ENCODE peak calls at places on chromosome 22, in eight cellular contexts. One of them, this sample, is unnamed.

GRCh38 chr22:24101966-24102365 is 79.3 kb upstream of the SUSD2 start:
- DNase-seq in DND-41: no peak
- DNase-seq in K562: no peak
- DNase-seq in PC-3: no peak
- DNase-seq in thoracic aorta: no peak
- DNase-seq in left ventricle myocardium inferior: no peak
- DNase-seq in HCT116: no peak
- DNase-seq in heart right ventricle: peak; percentile 32
- DNase-seq in this sample: no peak

GRCh38 chr22:49929553-49929979 is 11.1 kb downstream of the CRELD2 start:
- DNase-seq in PC-3: peak; percentile 62
- DNase-seq in left ventricle myocardium inferior: peak; percentile 60
- DNase-seq in thoracic aorta: no peak
- DNase-seq in HCT116: no peak
- DNase-seq in heart right ventricle: peak; percentile 77
- DNase-seq in DND-41: peak; percentile 62
- DNase-seq in K562: peak; percentile 80
- DNase-seq in this sample: peak; percentile 82

GRCh38 chr22:47153854-47154542 is 391.5 kb downstream of the TBC1D22A start:
- DNase-seq in HCT116: no peak
- DNase-seq in thoracic aorta: no peak
- DNase-seq in heart right ventricle: no peak
- DNase-seq in K562: no peak
- DNase-seq in DND-41: no peak
- DNase-seq in left ventricle myocardium inferior: no peak
- DNase-seq in PC-3: no peak
- DNase-seq in this sample: no peak

GRCh38 chr22:38971202-38971601 is 10.9 kb upstream of the APOBEC3B start:
- DNase-seq in left ventricle myocardium inferior: no peak
- DNase-seq in thoracic aorta: no peak
- DNase-seq in heart right ventricle: no peak
- DNase-seq in PC-3: no peak
- DNase-seq in HCT116: no peak
- DNase-seq in K562: no peak
- DNase-seq in DND-41: no peak
- DNase-seq in this sample: no peak

GRCh38 chr22:46693634-46694422 is 44.2 kb downstream of the CERK start:
- DNase-seq in PC-3: no peak
- DNase-seq in DND-41: no peak
- DNase-seq in K562: no peak
- DNase-seq in heart right ventricle: no peak
- DNase-seq in thoracic aorta: no peak
- DNase-seq in HCT116: no peak
- DNase-seq in left ventricle myocardium inferior: peak; percentile 9
- DNase-seq in this sample: peak; percentile 13

GRCh38 chr22:22810018-22810427 is 77.6 kb upstream of the IGLL5 start:
- DNase-seq in K562: peak; percentile 99
- DNase-seq in heart right ventricle: peak; percentile 40
- DNase-seq in PC-3: no peak
- DNase-seq in thoracic aorta: no peak
- DNase-seq in HCT116: peak; percentile 36
- DNase-seq in left ventricle myocardium inferior: peak; percentile 38
- DNase-seq in DND-41: peak; percentile 81
- DNase-seq in this sample: peak; percentile 80

GRCh38 chr22:50672471-50673230 is at the start of gene SHANK3:
- DNase-seq in heart right ventricle: peak; percentile 81
- DNase-seq in DND-41: no peak
- DNase-seq in HCT116: no peak
- DNase-seq in PC-3: no peak
- DNase-seq in thoracic aorta: no peak
- DNase-seq in K562: peak; percentile 8
- DNase-seq in left ventricle myocardium inferior: peak; percentile 81
- DNase-seq in this sample: no peak

GRCh38 chr22:47966316-47966715 is 1203.9 kb downstream of the TBC1D22A start:
- DNase-seq in thoracic aorta: no peak
- DNase-seq in DND-41: no peak
- DNase-seq in K562: no peak
- DNase-seq in heart right ventricle: no peak
- DNase-seq in HCT116: no peak
- DNase-seq in PC-3: no peak
- DNase-seq in left ventricle myocardium inferior: no peak
- DNase-seq in this sample: no peak

GRCh38 chr22:46933526-46933925 is 171.1 kb downstream of the TBC1D22A start:
- DNase-seq in left ventricle myocardium inferior: no peak
- DNase-seq in thoracic aorta: no peak
- DNase-seq in K562: no peak
- DNase-seq in DND-41: no peak
- DNase-seq in PC-3: no peak
- DNase-seq in heart right ventricle: no peak
- DNase-seq in HCT116: no peak
- DNase-seq in this sample: no peak

GRCh38 chr22:19806213-19807160 is 45.9 kb downstream of the TBX1 start:
- DNase-seq in PC-3: peak; percentile 95
- DNase-seq in K562: peak; percentile 99
- DNase-seq in left ventricle myocardium inferior: peak; percentile 12
- DNase-seq in DND-41: no peak
- DNase-seq in HCT116: peak; percentile 38
- DNase-seq in thoracic aorta: no peak
- DNase-seq in heart right ventricle: peak; percentile 15
- DNase-seq in this sample: peak; percentile 94

GRCh38 chr22:46122511-46122971 is 27.8 kb upstream of the PPARA start:
- DNase-seq in DND-41: peak; percentile 79
- DNase-seq in PC-3: peak; percentile 69
- DNase-seq in heart right ventricle: peak; percentile 83
- DNase-seq in K562: peak; percentile 84
- DNase-seq in thoracic aorta: no peak
- DNase-seq in left ventricle myocardium inferior: peak; percentile 75
- DNase-seq in HCT116: peak; percentile 8
- DNase-seq in this sample: no peak

GRCh38 chr22:22228921-22229320 is 15.7 kb upstream of the VPREB1 start:
- DNase-seq in K562: no peak
- DNase-seq in heart right ventricle: no peak
- DNase-seq in DND-41: no peak
- DNase-seq in thoracic aorta: no peak
- DNase-seq in left ventricle myocardium inferior: no peak
- DNase-seq in PC-3: no peak
- DNase-seq in HCT116: no peak
- DNase-seq in this sample: no peak

GRCh38 chr22:30304495-30305244 is 15.4 kb upstream of the CASTOR1 start:
- DNase-seq in K562: no peak
- DNase-seq in PC-3: peak; percentile 86
- DNase-seq in left ventricle myocardium inferior: no peak
- DNase-seq in HCT116: no peak
- DNase-seq in thoracic aorta: no peak
- DNase-seq in heart right ventricle: peak; percentile 49
- DNase-seq in DND-41: no peak
- DNase-seq in this sample: peak; percentile 66

GRCh38 chr22:27107824-27108223 is 450.4 kb downstream of the MIAT start:
- DNase-seq in PC-3: peak; percentile 25
- DNase-seq in thoracic aorta: peak; percentile 67
- DNase-seq in DND-41: no peak
- DNase-seq in K562: no peak
- DNase-seq in left ventricle myocardium inferior: peak; percentile 53
- DNase-seq in heart right ventricle: peak; percentile 54
- DNase-seq in HCT116: peak; percentile 70
- DNase-seq in this sample: peak; percentile 55

GRCh38 chr22:27086728-27087450 is 429.5 kb downstream of the MIAT start:
- DNase-seq in HCT116: no peak
- DNase-seq in PC-3: no peak
- DNase-seq in K562: no peak
- DNase-seq in DND-41: no peak
- DNase-seq in heart right ventricle: no peak
- DNase-seq in left ventricle myocardium inferior: no peak
- DNase-seq in thoracic aorta: no peak
- DNase-seq in this sample: no peak

GRCh38 chr22:39920134-39920743 is 19.4 kb downstream of the GRAP2 start:
- DNase-seq in left ventricle myocardium inferior: no peak
- DNase-seq in PC-3: no peak
- DNase-seq in thoracic aorta: no peak
- DNase-seq in heart right ventricle: no peak
- DNase-seq in K562: peak; percentile 75
- DNase-seq in HCT116: no peak
- DNase-seq in DND-41: no peak
- DNase-seq in this sample: no peak

GRCh38 chr22:46937185-46937584 is 174.7 kb downstream of the TBC1D22A start:
- DNase-seq in thoracic aorta: no peak
- DNase-seq in PC-3: no peak
- DNase-seq in left ventricle myocardium inferior: no peak
- DNase-seq in K562: no peak
- DNase-seq in heart right ventricle: no peak
- DNase-seq in DND-41: no peak
- DNase-seq in HCT116: no peak
- DNase-seq in this sample: no peak

DNA sequence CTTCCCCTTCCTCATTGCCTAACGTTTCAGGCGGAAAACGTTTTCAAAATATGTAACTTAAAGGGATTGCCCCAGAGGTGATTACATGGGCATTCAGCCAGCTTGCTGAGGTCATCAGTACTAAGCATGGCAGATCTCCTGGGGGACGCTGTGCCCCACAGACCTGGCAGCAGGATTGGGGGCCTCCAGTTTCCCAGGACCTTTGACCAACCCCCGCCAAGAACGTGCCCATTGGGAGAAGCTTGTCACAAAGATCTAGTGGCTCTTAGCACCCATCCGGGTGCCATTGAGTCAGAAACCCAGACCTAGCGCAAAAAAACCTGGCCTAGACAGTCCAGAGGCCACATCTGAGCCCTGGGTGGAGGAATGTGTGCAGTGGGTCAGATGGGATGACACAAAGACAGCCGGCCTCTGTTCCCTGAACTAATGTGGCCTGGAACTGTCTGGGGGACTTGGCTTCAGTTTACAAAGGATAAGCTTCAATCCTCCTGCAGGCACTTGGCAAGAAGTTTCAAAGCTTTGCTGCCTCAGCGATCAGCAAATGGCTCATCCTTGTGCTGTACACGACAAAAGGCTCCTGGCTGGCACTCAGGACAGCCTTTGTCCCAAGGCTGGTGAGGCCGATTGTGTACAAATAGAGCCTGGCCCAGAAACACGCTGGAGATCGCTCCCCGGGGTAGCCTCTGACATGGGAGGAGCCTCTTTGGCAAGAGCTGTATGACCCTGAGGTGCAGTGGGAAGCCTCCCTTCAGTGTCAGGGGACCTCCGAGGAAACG is 9.5 kb downstream of the C1QTNF6 start:
- DNase-seq in K562: no peak
- DNase-seq in HCT116: no peak
- DNase-seq in heart right ventricle: no peak
- DNase-seq in DND-41: no peak
- DNase-seq in left ventricle myocardium inferior: no peak
- DNase-seq in thoracic aorta: no peak
- DNase-seq in PC-3: no peak
- DNase-seq in this sample: peak; percentile 68
- H3K4me1 ChIP-seq in K562: peaks cover 25% of the 10 kb centered on the region
- H3K4me1 ChIP-seq in HCT116: peaks cover 18% of the 10 kb centered on the region
- H3K4me1 ChIP-seq in heart right ventricle: peaks cover 60% of the 10 kb centered on the region
- H3K4me1 ChIP-seq in DND-41: no peaks in the 10 kb centered on the region
- H3K4me1 ChIP-seq in left ventricle myocardium inferior: peaks cover 54% of the 10 kb centered on the region
- H3K4me1 ChIP-seq in thoracic aorta: peaks cover 9% of the 10 kb centered on the region
- H3K4me1 ChIP-seq in PC-3: no peaks in the 10 kb centered on the region
- H3K4me1 ChIP-seq in this sample: peaks cover 44% of the 10 kb centered on the region

GRCh38 chr22:21018314-21018713 is 3.3 kb downstream of the P2RX6 start:
- DNase-seq in K562: no peak
- DNase-seq in HCT116: no peak
- DNase-seq in DND-41: no peak
- DNase-seq in thoracic aorta: no peak
- DNase-seq in PC-3: no peak
- DNase-seq in left ventricle myocardium inferior: no peak
- DNase-seq in heart right ventricle: no peak
- DNase-seq in this sample: no peak

GRCh38 chr22:21016644-21017420 is 1.9 kb downstream of the P2RX6 start:
- DNase-seq in thoracic aorta: no peak
- DNase-seq in DND-41: no peak
- DNase-seq in left ventricle myocardium inferior: no peak
- DNase-seq in K562: no peak
- DNase-seq in HCT116: no peak
- DNase-seq in heart right ventricle: no peak
- DNase-seq in PC-3: no peak
- DNase-seq in this sample: no peak

GRCh38 chr22:21022507-21022906 is 7.5 kb downstream of the P2RX6 start:
- DNase-seq in thoracic aorta: no peak
- DNase-seq in HCT116: no peak
- DNase-seq in PC-3: no peak
- DNase-seq in DND-41: no peak
- DNase-seq in K562: no peak
- DNase-seq in heart right ventricle: no peak
- DNase-seq in left ventricle myocardium inferior: no peak
- DNase-seq in this sample: no peak

GRCh38 chr22:21022955-21023614 is 8.1 kb downstream of the P2RX6 start:
- DNase-seq in K562: no peak
- DNase-seq in PC-3: no peak
- DNase-seq in DND-41: no peak
- DNase-seq in heart right ventricle: no peak
- DNase-seq in HCT116: no peak
- DNase-seq in thoracic aorta: no peak
- DNase-seq in left ventricle myocardium inferior: no peak
- DNase-seq in this sample: no peak

GRCh38 chr22:21020802-21021429 is 6.0 kb downstream of the P2RX6 start:
- DNase-seq in HCT116: no peak
- DNase-seq in DND-41: peak; percentile 42
- DNase-seq in left ventricle myocardium inferior: no peak
- DNase-seq in thoracic aorta: no peak
- DNase-seq in PC-3: peak; percentile 16
- DNase-seq in heart right ventricle: no peak
- DNase-seq in K562: peak; percentile 98
- DNase-seq in this sample: no peak
- TF ChIP-seq CTCF in HCT116: peak; percentile 60
- TF ChIP-seq CTCF in DND-41: peak; percentile 69
- TF ChIP-seq CTCF in left ventricle myocardium inferior: peak; percentile 27
- TF ChIP-seq CTCF in thoracic aorta: no peak
- TF ChIP-seq CTCF in PC-3: peak; percentile 48
- TF ChIP-seq CTCF in heart right ventricle: no peak
- TF ChIP-seq CTCF in K562: peak; percentile 94
- TF ChIP-seq CTCF in this sample: no peak

GRCh38 chr22:36386351-36386899 is 1.3 kb downstream of the MYH9 start:
- DNase-seq in HCT116: no peak
- DNase-seq in DND-41: peak; percentile 39
- DNase-seq in heart right ventricle: peak; percentile 42
- DNase-seq in K562: no peak
- DNase-seq in thoracic aorta: no peak
- DNase-seq in PC-3: no peak
- DNase-seq in left ventricle myocardium inferior: no peak
- DNase-seq in this sample: peak; percentile 85
- H3K4me1 ChIP-seq in HCT116: peaks cover 54% of the 10 kb centered on the region
- H3K4me1 ChIP-seq in DND-41: peaks cover 51% of the 10 kb centered on the region
- H3K4me1 ChIP-seq in heart right ventricle: peaks cover 70% of the 10 kb centered on the region
- H3K4me1 ChIP-seq in K562: peaks cover 22% of the 10 kb centered on the region
- H3K4me1 ChIP-seq in thoracic aorta: peaks cover 34% of the 10 kb centered on the region
- H3K4me1 ChIP-seq in PC-3: peaks cover 25% of the 10 kb centered on the region
- H3K4me1 ChIP-seq in left ventricle myocardium inferior: peaks cover 78% of the 10 kb centered on the region
- H3K4me1 ChIP-seq in this sample: peaks cover 35% of the 10 kb centered on the region

DNA sequence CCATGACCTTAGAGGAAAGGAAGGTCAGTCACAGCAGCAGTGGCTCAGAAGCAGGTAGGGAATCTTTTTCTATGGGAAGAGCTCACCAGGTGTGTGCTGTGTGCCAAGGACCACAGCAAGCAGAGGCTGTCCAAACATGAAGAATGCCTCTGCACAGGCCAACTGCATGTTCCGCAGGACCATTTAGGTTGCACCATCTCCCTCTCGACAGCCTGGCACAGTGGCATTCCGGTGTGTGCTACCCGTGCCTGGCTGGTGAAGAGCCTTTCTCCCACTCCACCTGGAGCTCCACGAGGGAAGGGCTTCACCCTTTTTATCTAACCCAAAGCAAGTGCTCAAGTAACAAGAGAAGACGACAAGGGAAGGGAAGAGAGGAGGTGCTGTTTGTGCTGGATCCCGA is 76.5 kb downstream of the PACSIN2 start:
- DNase-seq in thoracic aorta: no peak
- DNase-seq in K562: no peak
- DNase-seq in heart right ventricle: no peak
- DNase-seq in DND-41: no peak
- DNase-seq in HCT116: no peak
- DNase-seq in left ventricle myocardium inferior: no peak
- DNase-seq in PC-3: no peak
- DNase-seq in this sample: no peak
- TF ChIP-seq CTCF in thoracic aorta: no peak
- TF ChIP-seq CTCF in K562: no peak
- TF ChIP-seq CTCF in heart right ventricle: no peak
- TF ChIP-seq CTCF in DND-41: no peak
- TF ChIP-seq CTCF in HCT116: no peak
- TF ChIP-seq CTCF in left ventricle myocardium inferior: no peak
- TF ChIP-seq CTCF in PC-3: no peak
- TF ChIP-seq CTCF in this sample: no peak

This sample was measured in mucosa of descending colon.